ENCODE peak calls at places on chromosomes 2 and 18, in five cellular contexts. One of them, this sample, is unnamed.

GRCh38 chr2:209591021-209591420 is 167.2 kb downstream of the MAP2 start:
- DNase-seq in stimulated activated CD4-positive, alpha-beta T cell treated with anti-CD3 and anti-CD28 coated beads, Interleukin-2, amount 100 ng/mL, for 48 hours: no peak
- DNase-seq in ovary: no peak
- DNase-seq in hippocampal formation: no peak
- DNase-seq in uterus: no peak
- DNase-seq in this sample: no peak

GRCh38 chr18:76351961-76352581 is 143.0 kb downstream of the ZNF516 start:
- DNase-seq in stimulated activated CD4-positive, alpha-beta T cell treated with anti-CD3 and anti-CD28 coated beads, Interleukin-2, amount 100 ng/mL, for 48 hours: no peak
- DNase-seq in ovary: peak
- DNase-seq in hippocampal formation: no peak
- DNase-seq in uterus: peak
- DNase-seq in this sample: no peak

GRCh38 chr2:51103205-51103604 is 71.3 kb upstream of the NRXN1 start:
- DNase-seq in stimulated activated CD4-positive, alpha-beta T cell treated with anti-CD3 and anti-CD28 coated beads, Interleukin-2, amount 100 ng/mL, for 48 hours: no peak
- DNase-seq in ovary: no peak
- DNase-seq in hippocampal formation: no peak
- DNase-seq in uterus: no peak
- DNase-seq in this sample: no peak

GRCh38 chr2:176582990-176583481 is 313.8 kb downstream of the MTX2 start:
- DNase-seq in stimulated activated CD4-positive, alpha-beta T cell treated with anti-CD3 and anti-CD28 coated beads, Interleukin-2, amount 100 ng/mL, for 48 hours: no peak
- DNase-seq in ovary: peak
- DNase-seq in hippocampal formation: no peak
- DNase-seq in uterus: peak
- DNase-seq in this sample: no peak

GRCh38 chr18:37346048-37346447 is 219.6 kb downstream of the CELF4 start:
- DNase-seq in stimulated activated CD4-positive, alpha-beta T cell treated with anti-CD3 and anti-CD28 coated beads, Interleukin-2, amount 100 ng/mL, for 48 hours: no peak
- DNase-seq in ovary: no peak
- DNase-seq in hippocampal formation: no peak
- DNase-seq in uterus: no peak
- DNase-seq in this sample: no peak

GRCh38 chr2:159856760-159857159 is 58.8 kb upstream of the CD302 start:
- DNase-seq in stimulated activated CD4-positive, alpha-beta T cell treated with anti-CD3 and anti-CD28 coated beads, Interleukin-2, amount 100 ng/mL, for 48 hours: no peak
- DNase-seq in ovary: no peak
- DNase-seq in hippocampal formation: no peak
- DNase-seq in uterus: no peak
- DNase-seq in this sample: no peak

GRCh38 chr2:117832905-117833613 is 18.6 kb downstream of the DDX18 start:
- DNase-seq in stimulated activated CD4-positive, alpha-beta T cell treated with anti-CD3 and anti-CD28 coated beads, Interleukin-2, amount 100 ng/mL, for 48 hours: no peak
- DNase-seq in ovary: no peak
- DNase-seq in hippocampal formation: no peak
- DNase-seq in uterus: no peak
- DNase-seq in this sample: no peak

GRCh38 chr2:22355816-22356433 is 1029.1 kb upstream of the KLHL29 start:
- DNase-seq in stimulated activated CD4-positive, alpha-beta T cell treated with anti-CD3 and anti-CD28 coated beads, Interleukin-2, amount 100 ng/mL, for 48 hours: peak
- DNase-seq in ovary: no peak
- DNase-seq in hippocampal formation: peak
- DNase-seq in uterus: peak
- DNase-seq in this sample: peak

GRCh38 chr18:22219568-22220355 is 50.4 kb downstream of the GATA6 start:
- DNase-seq in stimulated activated CD4-positive, alpha-beta T cell treated with anti-CD3 and anti-CD28 coated beads, Interleukin-2, amount 100 ng/mL, for 48 hours: no peak
- DNase-seq in ovary: no peak
- DNase-seq in hippocampal formation: no peak
- DNase-seq in uterus: no peak
- DNase-seq in this sample: no peak

GRCh38 chr18:62999392-62999791 is 284.1 kb downstream of the PHLPP1 start:
- DNase-seq in stimulated activated CD4-positive, alpha-beta T cell treated with anti-CD3 and anti-CD28 coated beads, Interleukin-2, amount 100 ng/mL, for 48 hours: no peak
- DNase-seq in ovary: peak
- DNase-seq in hippocampal formation: no peak
- DNase-seq in uterus: peak
- DNase-seq in this sample: no peak

GRCh38 chr2:214215107-214215506 is 195.7 kb upstream of the VWC2L start:
- DNase-seq in stimulated activated CD4-positive, alpha-beta T cell treated with anti-CD3 and anti-CD28 coated beads, Interleukin-2, amount 100 ng/mL, for 48 hours: no peak
- DNase-seq in ovary: no peak
- DNase-seq in hippocampal formation: no peak
- DNase-seq in uterus: no peak
- DNase-seq in this sample: no peak

GRCh38 chr2:66571873-66572272 is 136.9 kb downstream of the MEIS1 start:
- DNase-seq in stimulated activated CD4-positive, alpha-beta T cell treated with anti-CD3 and anti-CD28 coated beads, Interleukin-2, amount 100 ng/mL, for 48 hours: no peak
- DNase-seq in ovary: no peak
- DNase-seq in hippocampal formation: no peak
- DNase-seq in uterus: no peak
- DNase-seq in this sample: no peak

GRCh38 chr2:101341421-101341820 is 32.9 kb upstream of the RNF149 start:
- DNase-seq in stimulated activated CD4-positive, alpha-beta T cell treated with anti-CD3 and anti-CD28 coated beads, Interleukin-2, amount 100 ng/mL, for 48 hours: no peak
- DNase-seq in ovary: no peak
- DNase-seq in hippocampal formation: no peak
- DNase-seq in uterus: no peak
- DNase-seq in this sample: no peak

GRCh38 chr2:158337018-158337417 is 119.5 kb downstream of the CCDC148 start:
- DNase-seq in stimulated activated CD4-positive, alpha-beta T cell treated with anti-CD3 and anti-CD28 coated beads, Interleukin-2, amount 100 ng/mL, for 48 hours: no peak
- DNase-seq in ovary: no peak
- DNase-seq in hippocampal formation: no peak
- DNase-seq in uterus: no peak
- DNase-seq in this sample: no peak

GRCh38 chr2:128279786-128280701 is 38.6 kb downstream of the HS6ST1 start:
- DNase-seq in stimulated activated CD4-positive, alpha-beta T cell treated with anti-CD3 and anti-CD28 coated beads, Interleukin-2, amount 100 ng/mL, for 48 hours: no peak
- DNase-seq in ovary: peak
- DNase-seq in hippocampal formation: no peak
- DNase-seq in uterus: peak
- DNase-seq in this sample: peak

GRCh38 chr2:197677483-197677882 is 2.1 kb upstream of the RFTN2 start:
- DNase-seq in stimulated activated CD4-positive, alpha-beta T cell treated with anti-CD3 and anti-CD28 coated beads, Interleukin-2, amount 100 ng/mL, for 48 hours: no peak
- DNase-seq in ovary: no peak
- DNase-seq in hippocampal formation: no peak
- DNase-seq in uterus: no peak
- DNase-seq in this sample: no peak

GRCh38 chr18:13232971-13233565 is 14.5 kb downstream of the LDLRAD4 start:
- DNase-seq in stimulated activated CD4-positive, alpha-beta T cell treated with anti-CD3 and anti-CD28 coated beads, Interleukin-2, amount 100 ng/mL, for 48 hours: no peak
- DNase-seq in ovary: no peak
- DNase-seq in hippocampal formation: no peak
- DNase-seq in uterus: no peak
- DNase-seq in this sample: no peak

GRCh38 chr2:54573532-54573915 is 117.4 kb downstream of the SPTBN1 start:
- DNase-seq in stimulated activated CD4-positive, alpha-beta T cell treated with anti-CD3 and anti-CD28 coated beads, Interleukin-2, amount 100 ng/mL, for 48 hours: no peak
- DNase-seq in ovary: no peak
- DNase-seq in hippocampal formation: no peak
- DNase-seq in uterus: no peak
- DNase-seq in this sample: no peak

GRCh38 chr18:67862069-67862468 is 345.5 kb upstream of the DSEL start:
- DNase-seq in stimulated activated CD4-positive, alpha-beta T cell treated with anti-CD3 and anti-CD28 coated beads, Interleukin-2, amount 100 ng/mL, for 48 hours: no peak
- DNase-seq in ovary: no peak
- DNase-seq in hippocampal formation: no peak
- DNase-seq in uterus: no peak
- DNase-seq in this sample: no peak

GRCh38 chr2:223779877-223780276 is 57.5 kb downstream of the AP1S3 start:
- DNase-seq in stimulated activated CD4-positive, alpha-beta T cell treated with anti-CD3 and anti-CD28 coated beads, Interleukin-2, amount 100 ng/mL, for 48 hours: peak
- DNase-seq in ovary: no peak
- DNase-seq in hippocampal formation: no peak
- DNase-seq in uterus: no peak
- DNase-seq in this sample: peak

GRCh38 chr2:74671479-74671878 is 17.4 kb downstream of the SEMA4F start:
- DNase-seq in stimulated activated CD4-positive, alpha-beta T cell treated with anti-CD3 and anti-CD28 coated beads, Interleukin-2, amount 100 ng/mL, for 48 hours: no peak
- DNase-seq in ovary: no peak
- DNase-seq in hippocampal formation: no peak
- DNase-seq in uterus: no peak
- DNase-seq in this sample: no peak

GRCh38 chr2:101733257-101733993 is 35.9 kb downstream of the MAP4K4 start:
- DNase-seq in stimulated activated CD4-positive, alpha-beta T cell treated with anti-CD3 and anti-CD28 coated beads, Interleukin-2, amount 100 ng/mL, for 48 hours: no peak
- DNase-seq in ovary: peak
- DNase-seq in hippocampal formation: no peak
- DNase-seq in uterus: no peak
- DNase-seq in this sample: no peak

GRCh38 chr2:234905547-234906260 is 46.1 kb upstream of the SH3BP4 start:
- DNase-seq in stimulated activated CD4-positive, alpha-beta T cell treated with anti-CD3 and anti-CD28 coated beads, Interleukin-2, amount 100 ng/mL, for 48 hours: no peak
- DNase-seq in ovary: peak
- DNase-seq in hippocampal formation: no peak
- DNase-seq in uterus: no peak
- DNase-seq in this sample: no peak

GRCh38 chr2:121285077-121285449 is at the start of gene TFCP2L1:
- DNase-seq in stimulated activated CD4-positive, alpha-beta T cell treated with anti-CD3 and anti-CD28 coated beads, Interleukin-2, amount 100 ng/mL, for 48 hours: peak
- DNase-seq in ovary: no peak
- DNase-seq in hippocampal formation: no peak
- DNase-seq in uterus: no peak
- DNase-seq in this sample: peak

GRCh38 chr2:205734436-205734835 is 52.1 kb downstream of the NRP2 start:
- DNase-seq in stimulated activated CD4-positive, alpha-beta T cell treated with anti-CD3 and anti-CD28 coated beads, Interleukin-2, amount 100 ng/mL, for 48 hours: no peak
- DNase-seq in ovary: peak
- DNase-seq in hippocampal formation: peak
- DNase-seq in uterus: peak
- DNase-seq in this sample: no peak

GRCh38 chr2:176657391-176657790 is 388.1 kb downstream of the MTX2 start:
- DNase-seq in stimulated activated CD4-positive, alpha-beta T cell treated with anti-CD3 and anti-CD28 coated beads, Interleukin-2, amount 100 ng/mL, for 48 hours: no peak
- DNase-seq in ovary: no peak
- DNase-seq in hippocampal formation: no peak
- DNase-seq in uterus: no peak
- DNase-seq in this sample: no peak

GRCh38 chr2:215441560-215442391 is 5.9 kb upstream of the FN1 start:
- DNase-seq in stimulated activated CD4-positive, alpha-beta T cell treated with anti-CD3 and anti-CD28 coated beads, Interleukin-2, amount 100 ng/mL, for 48 hours: no peak
- DNase-seq in ovary: no peak
- DNase-seq in hippocampal formation: no peak
- DNase-seq in uterus: no peak
- DNase-seq in this sample: no peak

GRCh38 chr18:22465859-22466602 is 48.3 kb upstream of the CTAGE1 start:
- DNase-seq in stimulated activated CD4-positive, alpha-beta T cell treated with anti-CD3 and anti-CD28 coated beads, Interleukin-2, amount 100 ng/mL, for 48 hours: no peak
- DNase-seq in ovary: peak
- DNase-seq in hippocampal formation: no peak
- DNase-seq in uterus: peak
- DNase-seq in this sample: no peak

GRCh38 chr2:25032094-25032493 is 9.8 kb upstream of the EFR3B start:
- DNase-seq in stimulated activated CD4-positive, alpha-beta T cell treated with anti-CD3 and anti-CD28 coated beads, Interleukin-2, amount 100 ng/mL, for 48 hours: no peak
- DNase-seq in ovary: no peak
- DNase-seq in hippocampal formation: no peak
- DNase-seq in uterus: no peak
- DNase-seq in this sample: no peak

This sample was measured in B cell.